ENCODE peak calls at places on chromosomes 5 and 9, in five cellular contexts. T is B cell, F is islet precursor cell, G is WTC11, K is GM23248. D is an unnamed sample.

GRCh38 chr5:135359374-135360165 is 39.5 kb downstream of the MACROH2A1 start:
- DNase-seq in T (no peak), F (no peak), G (no peak), K (no peak), D (no peak)

GRCh38 chr9:88605500-88606172 is 70.7 kb downstream of the NXNL2 start:
- DNase-seq in T (no peak), F (no peak), G (no peak), K (peak), D (no peak)

GRCh38 chr5:170132642-170133448 is 27.1 kb downstream of the FOXI1 start:
- DNase-seq in T (no peak), F (peak), G (no peak), K (peak), D (no peak)

GRCh38 chr5:146048994-146049703 is 56.2 kb downstream of the PLAC8L1 start:
- DNase-seq in T (no peak), F (peak), G (peak), K (peak), D (peak)

GRCh38 chr9:81578606-81579005 is 110.7 kb downstream of the TLE1 start:
- DNase-seq in T (no peak), F (no peak), G (no peak), K (peak), D (no peak)

GRCh38 chr5:52063186-52063585 is 679.9 kb downstream of the ISL1 start:
- DNase-seq in T (no peak), F (no peak), G (no peak), K (no peak), D (no peak)

GRCh38 chr9:96566401-96567202 is 53.0 kb downstream of the CDC14B start:
- DNase-seq in T (peak), F (peak), G (peak), K (peak), D (peak)

GRCh38 chr9:76911971-76912370 is 6.1 kb upstream of the PRUNE2 start:
- DNase-seq in T (no peak), F (no peak), G (no peak), K (no peak), D (peak)

GRCh38 chr9:116687762-116688160 is 656 bp downstream of the TRIM32 start:
- DNase-seq in T (no peak), F (no peak), G (no peak), K (peak), D (peak)

GRCh38 chr9:2560175-2560574 is 61.4 kb upstream of the VLDLR start:
- DNase-seq in T (no peak), F (peak), G (no peak), K (peak), D (no peak)

GRCh38 chr5:55575815-55576583 is 41.2 kb upstream of the PLPP1 start:
- DNase-seq in T (no peak), F (no peak), G (no peak), K (no peak), D (no peak)

GRCh38 chr5:159518361-159518760 is 188.1 kb upstream of the IL12B start:
- DNase-seq in T (no peak), F (peak), G (no peak), K (peak), D (no peak)

GRCh38 chr9:95143591-95144561 is 173.6 kb downstream of the FANCC start:
- DNase-seq in T (no peak), F (no peak), G (no peak), K (peak), D (no peak)

GRCh38 chr5:131589510-131590348 is 45.3 kb downstream of the RAPGEF6 start:
- DNase-seq in T (peak), F (peak), G (peak), K (peak), D (peak)

GRCh38 chr5:55042886-55043285 is 18.8 kb downstream of the GZMK start:
- DNase-seq in T (no peak), F (no peak), G (no peak), K (no peak), D (no peak)

GRCh38 chr5:97554992-97555981 is 372.2 kb upstream of the RIOK2 start:
- DNase-seq in T (no peak), F (no peak), G (no peak), K (peak), D (no peak)

GRCh38 chr5:122743231-122743630 is 31.6 kb upstream of the SNX2 start:
- DNase-seq in T (no peak), F (peak), G (no peak), K (no peak), D (no peak)

GRCh38 chr5:95907740-95908706 is 53.6 kb downstream of the ELL2 start:
- DNase-seq in T (no peak), F (no peak), G (no peak), K (no peak), D (no peak)

D was measured in cerebellar cortex.